ENCODE peak calls at places on chromosomes 13 and 19, in four cellular contexts. R is omental fat pad, S is endodermal cell, E is upper lobe of right lung. O is an unnamed sample.

GRCh38 chr19:10888421-10888866 is 17.1 kb downstream of the CARM1 start:
- DNase-seq in R (no peak), S (peak; percentile 75), E (no peak), O (no peak)

GRCh38 chr19:13036366-13036976 is 41.2 kb downstream of the NFIX start:
- DNase-seq in R (no peak), S (peak; percentile 58), E (peak; percentile 79), O (peak; percentile 72)

GRCh38 chr13:28530729-28531194 is 35.8 kb upstream of the FLT1 start:
- DNase-seq in R (no peak), S (no peak), E (no peak), O (no peak)

GRCh38 chr13:20414475-20415287 is 111.0 kb downstream of the CRYL1 start:
- DNase-seq in R (peak; percentile 8), S (peak; percentile 75), E (no peak), O (no peak)

GRCh38 chr19:18339703-18340102 is 695 bp upstream of the PGPEP1 start:
- DNase-seq in R (no peak), S (peak; percentile 89), E (no peak), O (no peak)

GRCh38 chr13:112114391-112114790 is 47.4 kb downstream of the SOX1 start:
- DNase-seq in R (no peak), S (peak; percentile 31), E (no peak), O (no peak)

GRCh38 chr19:38032951-38033350 is 125.9 kb downstream of the SIPA1L3 start:
- DNase-seq in R (no peak), S (no peak), E (no peak), O (no peak)

GRCh38 chr19:35346193-35347052 is 1.3 kb upstream of the FFAR1 start:
- DNase-seq in R (peak; percentile 24), S (peak; percentile 46), E (peak; percentile 61), O (peak; percentile 55)

GRCh38 chr19:33868076-33868735 is 71.5 kb downstream of the KCTD15 start:
- DNase-seq in R (no peak), S (no peak), E (no peak), O (no peak)

GRCh38 chr19:33871605-33872004 is 74.9 kb downstream of the KCTD15 start:
- DNase-seq in R (no peak), S (no peak), E (no peak), O (no peak)

GRCh38 chr19:33866696-33867095 is 70.0 kb downstream of the KCTD15 start:
- DNase-seq in R (no peak), S (no peak), E (no peak), O (no peak)

GRCh38 chr19:33865306-33865705 is 68.6 kb downstream of the KCTD15 start:
- DNase-seq in R (no peak), S (no peak), E (no peak), O (no peak)

DNA sequence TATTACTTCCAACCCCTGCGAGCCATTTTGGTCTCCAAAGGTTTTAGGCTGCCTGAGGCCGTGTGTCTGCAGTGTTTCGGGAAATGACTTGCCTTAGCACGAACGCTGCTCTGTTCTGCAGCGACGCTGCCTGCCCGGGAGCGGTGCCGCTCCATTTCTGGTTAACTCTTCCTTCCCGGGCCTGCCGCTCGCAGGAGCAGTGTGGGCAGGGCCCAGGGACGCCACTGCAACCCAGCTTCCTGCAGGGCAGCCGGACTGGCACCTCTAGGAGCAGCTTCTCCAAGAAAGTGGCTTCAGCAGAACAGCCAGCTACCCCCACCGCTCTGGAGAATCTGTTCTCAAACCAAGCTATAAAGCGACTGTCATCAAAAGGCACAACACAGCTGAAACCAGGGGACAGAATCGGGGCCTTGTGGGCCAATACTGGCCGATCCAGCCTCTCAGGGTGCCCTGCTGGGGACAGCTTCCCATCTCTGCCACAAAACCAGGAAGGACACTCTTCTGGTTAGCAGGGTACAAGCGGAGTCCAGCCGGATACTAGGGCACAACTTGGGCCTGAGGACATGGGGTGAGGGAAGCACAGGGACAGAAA is 72.2 kb downstream of the KCTD15 start:
- DNase-seq in R (no peak), S (peak; percentile 74), E (no peak), O (no peak)
- TF ChIP-seq CTCF in R (no peak), S (no peak), E (no peak), O (no peak)

GRCh38 chr13:35411059-35411744 is 65.3 kb downstream of the MAB21L1 start:
- DNase-seq in R (no peak), S (no peak), E (no peak), O (no peak)
- TF ChIP-seq CTCF in R (no peak), S (no peak), E (no peak), O (no peak)

DNA sequence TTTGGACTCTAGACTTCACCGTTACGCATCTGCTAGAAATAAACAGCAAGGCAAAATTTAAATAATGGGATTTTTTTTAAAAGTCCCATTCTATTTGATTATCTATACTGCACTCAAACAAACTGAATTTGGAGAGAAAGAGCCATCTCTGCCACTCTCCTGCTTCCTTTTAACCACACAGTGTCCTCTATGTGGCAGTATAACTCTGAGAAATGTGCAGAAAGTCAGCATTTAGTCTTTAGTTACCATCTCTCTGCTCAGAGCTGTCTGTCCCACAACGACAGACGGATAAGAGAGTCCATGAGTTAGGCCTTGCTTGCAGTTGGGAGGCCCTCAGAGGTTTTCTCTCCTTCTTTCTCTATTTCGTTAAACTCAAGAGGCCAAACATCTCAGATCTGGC is 21.2 kb downstream of the CCNA1 start:
- DNase-seq in R (no peak), S (no peak), E (no peak), O (no peak)
- TF ChIP-seq CTCF in R (no peak), S (peak; percentile 71), E (peak; percentile 33), O (peak; percentile 22)

DNA sequence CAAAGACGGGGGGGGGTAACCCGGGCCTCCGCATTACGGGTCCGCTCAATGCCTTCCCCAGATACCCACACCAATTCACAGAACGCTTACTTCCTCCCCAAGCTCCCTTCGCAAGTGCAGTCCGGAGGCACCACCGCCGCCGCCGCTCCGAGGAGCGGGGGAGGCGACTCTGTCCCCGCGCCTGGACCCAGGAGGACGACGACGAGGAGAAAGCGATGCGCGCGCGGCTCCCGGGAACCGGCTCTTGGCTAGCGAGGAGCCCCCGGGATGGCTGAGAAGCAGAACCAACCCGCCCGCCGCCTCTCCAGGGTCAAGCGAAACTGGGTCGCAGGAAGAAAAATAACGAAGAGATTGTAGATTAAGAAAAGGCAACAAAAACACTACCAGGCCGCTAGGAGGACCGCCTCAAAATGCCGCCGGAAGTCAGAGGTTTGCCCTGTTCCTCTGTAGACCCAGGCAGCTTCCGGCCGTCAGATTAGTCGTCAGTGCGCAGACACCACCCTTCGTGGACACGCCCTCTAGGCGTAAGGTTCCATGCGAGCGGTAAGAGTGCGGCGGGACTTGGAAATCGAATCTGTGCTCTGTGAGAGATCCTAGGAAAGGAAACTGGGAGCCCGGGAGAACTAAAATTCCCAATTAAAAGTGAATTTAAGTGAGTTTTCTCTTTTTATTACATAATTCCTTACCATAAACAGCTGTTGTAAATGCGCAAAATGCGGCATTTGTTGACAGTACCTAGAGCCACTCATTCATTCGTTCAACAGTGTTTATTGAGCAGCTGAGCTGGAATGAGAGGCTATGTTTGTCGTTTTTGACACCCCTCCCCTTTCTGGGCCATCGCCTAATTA is at the start of gene ZC3H13:
- DNase-seq in R (peak; percentile 82), S (peak; percentile 98), E (peak; percentile 96), O (peak; percentile 96)
- TF ChIP-seq CTCF in R (no peak), S (peak; percentile 71), E (peak; percentile 35), O (peak; percentile 38)

DNA sequence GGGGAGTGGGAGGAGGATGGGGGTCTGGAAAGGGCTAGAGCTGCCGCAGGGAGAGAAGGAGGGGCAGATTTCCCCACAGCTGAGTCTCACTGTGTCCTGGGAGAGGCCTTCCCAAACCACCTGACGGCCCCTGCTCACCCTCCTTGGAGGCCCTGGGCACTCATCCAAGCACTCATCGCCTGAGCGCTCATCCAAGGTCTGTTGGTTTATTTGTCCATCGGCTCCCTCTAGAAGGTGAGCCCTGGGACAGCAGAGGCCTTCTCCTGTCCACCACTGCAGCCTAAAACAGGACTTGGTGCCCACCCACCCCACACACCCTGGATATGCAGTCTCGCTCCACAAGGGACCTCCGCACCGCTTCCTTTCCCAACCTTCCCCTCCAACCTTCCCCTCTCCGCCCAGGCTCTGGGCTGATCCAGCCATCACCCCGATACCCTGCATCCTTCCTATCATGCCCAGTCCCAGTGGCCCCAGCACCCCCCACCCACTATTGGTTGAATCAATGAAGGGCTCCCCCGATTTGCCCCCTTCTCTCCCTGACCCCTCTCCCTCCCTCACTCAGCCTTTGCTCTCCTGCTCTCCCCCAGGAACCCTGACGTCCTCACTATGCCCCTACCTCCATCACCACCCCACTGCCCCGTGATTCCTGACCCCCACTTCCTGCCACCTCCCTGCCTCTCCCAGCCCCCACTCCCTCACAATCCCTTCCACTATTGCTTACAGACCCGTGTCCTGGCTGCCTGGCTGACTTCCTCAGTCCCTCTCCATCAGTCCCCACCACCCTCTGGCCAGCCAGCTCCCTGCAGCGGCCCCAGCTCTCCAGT is 1.6 kb downstream of the UBXN6 start:
- DNase-seq in R (no peak), S (peak; percentile 56), E (peak; percentile 79), O (peak; percentile 59)
- TF ChIP-seq CTCF in R (no peak), S (no peak), E (no peak), O (no peak)

GRCh38 chr13:21603531-21604448 is at the start of gene MICU2:
- DNase-seq in R (peak; percentile 62), S (peak; percentile 96), E (peak; percentile 98), O (peak; percentile 97)
- TF ChIP-seq CTCF in R (no peak), S (no peak), E (peak; percentile 6), O (peak; percentile 24)

DNA sequence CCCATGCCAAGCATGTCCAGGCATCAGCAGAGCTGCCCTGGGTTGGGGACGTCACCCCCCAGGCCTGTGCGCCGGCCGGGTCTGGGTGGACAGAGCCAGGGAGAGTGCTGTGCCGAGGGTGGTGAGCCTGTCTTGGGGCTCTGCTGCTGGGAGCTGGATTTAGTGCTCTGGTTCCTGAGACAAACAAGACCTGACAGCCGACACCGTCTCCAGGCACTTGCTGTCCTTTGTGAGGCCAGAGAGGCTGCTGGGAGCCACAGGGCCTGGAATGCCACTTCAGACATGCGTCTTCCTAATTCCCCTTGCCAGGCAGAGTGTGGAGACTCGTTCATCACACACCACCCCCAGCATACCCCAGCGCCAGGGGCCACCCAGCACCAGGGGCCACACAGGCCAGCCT is 165.8 kb downstream of the KDM4B start:
- DNase-seq in R (no peak), S (no peak), E (no peak), O (no peak)
- TF ChIP-seq CTCF in R (no peak), S (no peak), E (no peak), O (no peak)

DNA sequence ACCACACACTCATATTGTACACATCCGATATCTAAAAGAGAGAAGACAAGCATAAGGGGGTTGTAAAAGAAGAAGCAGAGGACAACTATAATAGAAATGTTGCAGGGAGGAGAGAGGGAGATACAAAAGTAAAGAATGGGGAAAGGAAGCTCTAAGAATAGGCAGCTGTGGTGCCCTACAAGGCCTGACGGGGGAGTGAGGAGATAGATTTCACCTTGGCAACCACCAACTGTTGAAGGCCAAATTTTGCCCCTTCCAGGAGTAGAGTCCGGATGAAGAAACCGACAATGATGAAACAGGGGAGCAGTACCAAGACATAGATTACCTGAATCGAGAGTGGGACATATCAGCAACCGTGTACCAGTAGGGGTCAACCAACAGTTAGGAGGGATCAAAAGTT is 15.9 kb downstream of the SLC6A16 start:
- DNase-seq in R (no peak), S (no peak), E (no peak), O (no peak)
- TF ChIP-seq CTCF in R (no peak), S (peak; percentile 34), E (no peak), O (no peak)

O was measured in lower lobe of right lung.